ENCODE peak calls at places on chromosomes 4 and X, in seven cellular contexts. H is transverse colon, K is body of pancreas, Q is uterus, D is upper lobe of left lung, I is heart left ventricle, A is sigmoid colon. L is an unnamed sample.

GRCh38 chr4:139555073-139555704 is 830 bp downstream of the SETD7 start:
- DNase-seq in A (peak; percentile 96), I (peak; percentile 93), H (peak; percentile 89), Q (peak; percentile 94), D (peak; percentile 92), K (peak; percentile 94), L (peak; percentile 21)

GRCh38 chr4:130478406-130478805 is 1382.5 kb downstream of the C4orf33 start:
- DNase-seq in A (no peak), D (no peak), I (no peak), Q (no peak), H (no peak), K (no peak), L (no peak)

GRCh38 chr4:8414377-8414776 is 26.1 kb downstream of the ACOX3 start:
- DNase-seq in I (no peak), K (no peak), H (no peak), D (no peak), Q (no peak), A (no peak), L (no peak)

GRCh38 chrX:17082831-17083230 is 136.4 kb downstream of the REPS2 start:
- DNase-seq in I (no peak), H (no peak), D (no peak), K (no peak), Q (no peak), A (no peak), L (no peak)

GRCh38 chr4:186722856-186723206 is 825 bp downstream of the FAT1 start:
- DNase-seq in I (no peak), A (no peak), D (no peak), Q (no peak), K (no peak), H (no peak), L (no peak)

GRCh38 chr4:16819652-16820051 is 78.8 kb downstream of the LDB2 start:
- DNase-seq in I (no peak), D (no peak), K (no peak), Q (no peak), H (no peak), A (no peak), L (no peak)

GRCh38 chrX:336227-336626 is 17.6 kb upstream of the GTPBP6 start:
- DNase-seq in H (no peak), D (no peak), Q (no peak), A (peak; percentile 48), I (no peak), K (no peak), L (no peak)

GRCh38 chr4:182192511-182193181 is 50.6 kb upstream of the TENM3 start:
- DNase-seq in Q (no peak), K (no peak), H (no peak), D (no peak), I (no peak), A (no peak), L (no peak)

GRCh38 chr4:159014896-159015295 is 88.0 kb upstream of the RAPGEF2 start:
- DNase-seq in Q (no peak), D (no peak), A (no peak), H (no peak), I (no peak), K (no peak), L (no peak)

GRCh38 chr4:169254546-169254983 is 16.2 kb downstream of the SH3RF1 start:
- DNase-seq in K (no peak), H (no peak), D (peak; percentile 40), I (peak; percentile 43), A (no peak), Q (peak; percentile 28), L (no peak)

GRCh38 chr4:43132010-43132582 is 239.6 kb downstream of the GRXCR1 start:
- DNase-seq in A (no peak), I (no peak), D (peak; percentile 38), H (peak; percentile 31), K (peak; percentile 74), Q (peak; percentile 23), L (no peak)

GRCh38 chr4:103982454-103982853 is 262.7 kb upstream of the TACR3 start:
- DNase-seq in A (no peak), D (no peak), H (no peak), Q (no peak), I (no peak), K (no peak), L (no peak)

GRCh38 chrX:69107747-69108410 is 57.4 kb downstream of the PJA1 start:
- DNase-seq in I (no peak), K (no peak), H (no peak), Q (no peak), D (no peak), A (no peak), L (no peak)

GRCh38 chr4:41399191-41399590 is 138.8 kb upstream of the LIMCH1 start:
- DNase-seq in A (no peak), H (no peak), D (no peak), K (no peak), I (no peak), Q (no peak), L (no peak)

GRCh38 chr4:16897351-16897750 is 1.1 kb downstream of the LDB2 start:
- DNase-seq in D (no peak), Q (no peak), I (no peak), K (no peak), A (no peak), H (no peak), L (no peak)

GRCh38 chr4:152310223-152310622 is 225.7 kb downstream of the FBXW7 start:
- DNase-seq in H (no peak), K (no peak), D (no peak), Q (no peak), I (no peak), A (no peak), L (no peak)

GRCh38 chrX:115344885-115345653 is 55.6 kb downstream of the LUZP4 start:
- DNase-seq in K (peak; percentile 66), H (peak; percentile 76), A (peak; percentile 96), I (peak; percentile 80), D (peak; percentile 90), Q (peak; percentile 95), L (peak; percentile 2)

GRCh38 chrX:28979876-28980275 is 392.6 kb downstream of the IL1RAPL1 start:
- DNase-seq in Q (no peak), K (no peak), D (no peak), A (no peak), H (no peak), I (no peak), L (no peak)

DNA sequence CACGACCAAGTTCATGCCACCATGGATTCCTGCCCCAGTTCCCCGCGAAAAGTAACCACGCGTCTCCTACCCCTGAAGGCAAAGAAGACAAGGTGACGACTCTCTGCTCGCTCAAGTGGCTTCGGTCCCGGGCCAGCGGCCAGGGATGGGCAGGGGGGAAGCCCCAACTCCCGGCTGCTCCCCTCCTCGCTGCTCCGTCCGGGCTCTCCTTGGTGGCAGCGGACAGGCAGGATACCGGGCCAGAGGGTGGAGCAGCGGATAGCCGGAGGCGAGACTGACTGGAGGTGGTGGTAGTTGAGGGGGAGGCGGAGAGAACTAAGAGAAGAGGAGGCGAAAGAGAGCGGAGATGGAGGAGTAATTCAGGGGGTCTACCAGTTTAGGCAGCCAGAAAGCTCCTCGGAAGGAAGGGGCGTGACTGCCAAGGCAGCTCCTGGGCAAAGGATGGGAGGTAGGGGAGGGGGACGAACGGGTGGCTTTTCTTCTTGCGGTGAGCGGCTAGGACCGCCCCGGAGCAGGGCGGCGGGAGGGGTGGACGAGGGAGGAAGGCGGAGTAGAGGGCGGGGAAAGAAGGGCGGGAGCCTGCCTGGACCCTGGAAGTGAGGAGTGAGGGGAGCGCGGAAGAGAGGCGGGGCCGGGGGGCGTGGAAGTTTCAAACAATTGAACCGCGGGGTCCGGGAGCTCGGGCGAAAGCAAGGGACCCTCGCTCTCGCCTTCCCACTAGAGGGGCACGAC is at the start of gene AMOT:
- DNase-seq in K (peak; percentile 69), Q (peak; percentile 81), H (peak; percentile 82), D (peak; percentile 79), A (peak; percentile 87), I (peak; percentile 84), L (no peak)
- TF ChIP-seq POLR2A in K (peak; percentile 2), Q (peak; percentile 43), H (no peak), D (no peak), A (no peak), I (no peak), L (no peak)

DNA sequence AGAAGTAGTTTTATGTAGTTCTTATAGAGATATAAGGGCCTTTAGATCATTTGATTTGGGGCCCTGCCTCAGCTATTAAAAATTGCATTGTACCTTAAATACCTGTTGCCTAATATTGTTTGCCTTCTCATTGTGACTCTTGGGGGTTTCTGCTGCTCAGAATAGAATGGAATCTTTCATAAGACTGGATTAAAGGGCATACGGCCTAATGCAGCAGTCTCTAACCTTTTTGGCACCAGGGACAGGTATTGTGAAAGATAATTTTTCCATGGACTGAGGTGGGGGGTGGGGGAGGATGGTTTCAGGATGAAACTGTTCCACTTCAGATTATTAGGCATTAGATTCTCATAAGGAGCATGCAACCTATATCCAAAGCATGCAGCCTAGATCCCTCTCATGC is 46.2 kb downstream of the TMEM164 start:
- DNase-seq in I (no peak), Q (no peak), D (no peak), A (no peak), K (no peak), H (no peak), L (no peak)
- H3K4me1 ChIP-seq in I (no peaks in the 10 kb centered on the region), Q (no peaks in the 10 kb centered on the region), D (peaks cover 3% of the 10 kb centered on the region), A (peaks cover 6% of the 10 kb centered on the region), K (peaks cover 35% of the 10 kb centered on the region), H (no peaks in the 10 kb centered on the region), L (no peaks in the 10 kb centered on the region)

DNA sequence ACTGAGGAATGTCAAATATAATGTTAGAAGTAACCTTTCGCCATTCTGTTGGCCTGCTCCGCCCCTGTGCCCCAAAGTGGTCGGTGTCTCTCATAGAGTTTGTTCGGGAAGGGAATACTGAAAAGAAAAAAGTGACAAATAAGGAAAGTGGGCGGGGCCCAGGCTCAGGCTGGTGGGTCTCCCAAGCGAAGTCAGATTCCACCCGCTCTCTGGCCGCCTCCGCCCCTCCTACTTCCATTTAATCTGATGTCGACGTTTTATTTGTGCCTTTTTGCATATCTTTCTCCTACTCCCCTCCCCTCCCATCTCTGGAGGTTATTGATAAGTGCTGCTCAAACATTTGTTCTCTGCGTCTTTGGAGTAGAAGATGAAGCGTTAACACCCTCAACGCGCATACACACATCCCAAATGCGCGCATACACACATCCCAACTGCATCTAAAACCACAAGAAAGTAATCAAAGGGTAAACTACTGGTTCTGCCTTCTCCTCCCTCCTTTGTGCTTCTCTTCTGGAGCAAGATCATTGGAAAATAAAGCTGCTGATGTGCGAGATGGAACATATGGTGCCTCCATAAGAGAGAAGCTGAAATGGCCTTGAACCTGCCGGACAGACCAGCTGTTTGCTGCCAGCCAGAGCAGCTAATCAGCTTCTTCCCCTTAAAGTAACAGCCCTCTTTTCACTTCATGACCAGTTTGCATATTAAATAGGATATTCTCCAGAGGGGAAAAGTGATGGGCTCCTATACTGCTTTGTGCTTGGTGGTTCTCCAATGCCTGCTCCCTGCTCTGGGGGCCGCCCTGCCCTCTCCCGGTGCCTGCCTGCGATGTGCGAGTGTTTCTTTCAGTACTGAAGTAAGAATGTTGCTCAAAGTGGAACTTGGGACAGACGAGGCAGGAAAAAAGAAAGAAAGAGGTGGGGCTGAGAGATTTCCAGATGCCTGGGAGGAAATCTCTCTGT is 3.1 kb downstream of the MAMLD1 start:
- DNase-seq in A (peak; percentile 78), I (peak; percentile 61), H (peak; percentile 33), Q (peak; percentile 75), D (no peak), K (peak; percentile 44), L (no peak)
- TF ChIP-seq POLR2A in A (no peak), I (no peak), H (no peak), Q (no peak), D (no peak), K (no peak), L (no peak)

DNA sequence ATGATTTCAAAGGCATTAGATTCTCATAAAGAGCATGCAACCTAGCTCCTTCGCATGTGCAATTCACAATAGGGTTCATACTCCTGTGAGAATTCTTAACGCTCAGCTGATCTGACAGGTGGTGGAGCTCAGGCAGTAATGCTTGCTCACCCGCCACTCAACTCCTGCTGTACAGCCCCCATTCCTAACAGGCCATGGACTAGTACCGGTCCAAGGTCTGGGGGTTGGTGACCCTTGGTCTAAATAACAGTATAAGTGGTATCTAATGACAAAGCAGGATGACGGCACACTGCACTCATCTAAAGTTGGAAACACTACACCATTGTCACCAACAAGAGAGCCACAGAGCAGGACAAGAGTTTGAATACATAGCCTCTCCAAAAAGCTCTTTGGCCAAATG is 28.5 kb downstream of the ADGRA3 start:
- DNase-seq in H (no peak), I (no peak), A (no peak), K (no peak), D (no peak), Q (no peak), L (no peak)
- H3K4me1 ChIP-seq in H (peaks cover 29% of the 10 kb centered on the region), I (no peaks in the 10 kb centered on the region), A (peaks cover 52% of the 10 kb centered on the region), K (peaks cover 18% of the 10 kb centered on the region), D (no peaks in the 10 kb centered on the region), Q (no peaks in the 10 kb centered on the region), L (peaks cover 18% of the 10 kb centered on the region)